ENCODE peak calls at places on chromosome 18, in ten cellular contexts. One of them, this sample, is unnamed.

GRCh38 chr18:76496200-76496890 is 1.3 kb upstream of the ZNF516 start:
- DNase-seq in NCI-H2227 treated with DMSO at 0.1 percent for 48 hours: peak; percentile 79
- DNase-seq in NCI-H1694 treated with DMSO at 0.1 percent for 48 hours: no peak
- DNase-seq in GM04503: no peak
- DNase-seq in mesendoderm: peak; percentile 79
- DNase-seq in hippocampal formation: no peak
- DNase-seq in omental fat pad: no peak
- DNase-seq in GM06990: peak; percentile 61
- DNase-seq in stimulated activated CD8-positive, alpha-beta memory T cell treated with anti-CD3 and anti-CD28 coated beads, Interleukin-7, amount 100 ng/mL, for 1 hour: no peak
- DNase-seq in activated gamma-delta T cell treated with anti-CD3 and anti-CD28 coated beads, Interleukin-2, amount 50 U/mL, for 16 hours: no peak
- DNase-seq in this sample: no peak

GRCh38 chr18:79806976-79807841 is 9.5 kb downstream of the KCNG2 start:
- DNase-seq in hippocampal formation: no peak
- DNase-seq in omental fat pad: no peak
- DNase-seq in mesendoderm: no peak
- DNase-seq in GM06990: no peak
- DNase-seq in stimulated activated CD8-positive, alpha-beta memory T cell treated with anti-CD3 and anti-CD28 coated beads, Interleukin-7, amount 100 ng/mL, for 1 hour: no peak
- DNase-seq in NCI-H2227 treated with DMSO at 0.1 percent for 48 hours: no peak
- DNase-seq in activated gamma-delta T cell treated with anti-CD3 and anti-CD28 coated beads, Interleukin-2, amount 50 U/mL, for 16 hours: no peak
- DNase-seq in NCI-H1694 treated with DMSO at 0.1 percent for 48 hours: no peak
- DNase-seq in GM04503: no peak
- DNase-seq in this sample: no peak

GRCh38 chr18:21997207-21998143 is 171.9 kb upstream of the GATA6 start:
- DNase-seq in activated gamma-delta T cell treated with anti-CD3 and anti-CD28 coated beads, Interleukin-2, amount 50 U/mL, for 16 hours: no peak
- DNase-seq in NCI-H2227 treated with DMSO at 0.1 percent for 48 hours: no peak
- DNase-seq in stimulated activated CD8-positive, alpha-beta memory T cell treated with anti-CD3 and anti-CD28 coated beads, Interleukin-7, amount 100 ng/mL, for 1 hour: no peak
- DNase-seq in GM04503: peak; percentile 2
- DNase-seq in GM06990: peak; percentile 26
- DNase-seq in omental fat pad: no peak
- DNase-seq in NCI-H1694 treated with DMSO at 0.1 percent for 48 hours: peak; percentile 44
- DNase-seq in mesendoderm: peak; percentile 79
- DNase-seq in hippocampal formation: no peak
- DNase-seq in this sample: peak; percentile 22

GRCh38 chr18:62522178-62522509 is 681 bp upstream of the ZCCHC2 start:
- DNase-seq in NCI-H1694 treated with DMSO at 0.1 percent for 48 hours: no peak
- DNase-seq in GM04503: no peak
- DNase-seq in omental fat pad: no peak
- DNase-seq in stimulated activated CD8-positive, alpha-beta memory T cell treated with anti-CD3 and anti-CD28 coated beads, Interleukin-7, amount 100 ng/mL, for 1 hour: no peak
- DNase-seq in hippocampal formation: no peak
- DNase-seq in mesendoderm: peak; percentile 13
- DNase-seq in GM06990: no peak
- DNase-seq in activated gamma-delta T cell treated with anti-CD3 and anti-CD28 coated beads, Interleukin-2, amount 50 U/mL, for 16 hours: no peak
- DNase-seq in NCI-H2227 treated with DMSO at 0.1 percent for 48 hours: no peak
- DNase-seq in this sample: peak; percentile 7

GRCh38 chr18:50119363-50119762 is 75.6 kb downstream of the MYO5B start:
- DNase-seq in GM06990: no peak
- DNase-seq in NCI-H2227 treated with DMSO at 0.1 percent for 48 hours: no peak
- DNase-seq in hippocampal formation: no peak
- DNase-seq in omental fat pad: no peak
- DNase-seq in stimulated activated CD8-positive, alpha-beta memory T cell treated with anti-CD3 and anti-CD28 coated beads, Interleukin-7, amount 100 ng/mL, for 1 hour: no peak
- DNase-seq in mesendoderm: no peak
- DNase-seq in GM04503: no peak
- DNase-seq in activated gamma-delta T cell treated with anti-CD3 and anti-CD28 coated beads, Interleukin-2, amount 50 U/mL, for 16 hours: no peak
- DNase-seq in NCI-H1694 treated with DMSO at 0.1 percent for 48 hours: no peak
- DNase-seq in this sample: no peak

GRCh38 chr18:11119962-11120361 is 29.4 kb downstream of the PIEZO2 start:
- DNase-seq in NCI-H2227 treated with DMSO at 0.1 percent for 48 hours: no peak
- DNase-seq in mesendoderm: no peak
- DNase-seq in hippocampal formation: no peak
- DNase-seq in activated gamma-delta T cell treated with anti-CD3 and anti-CD28 coated beads, Interleukin-2, amount 50 U/mL, for 16 hours: no peak
- DNase-seq in omental fat pad: no peak
- DNase-seq in GM06990: no peak
- DNase-seq in NCI-H1694 treated with DMSO at 0.1 percent for 48 hours: no peak
- DNase-seq in GM04503: peak; percentile 65
- DNase-seq in stimulated activated CD8-positive, alpha-beta memory T cell treated with anti-CD3 and anti-CD28 coated beads, Interleukin-7, amount 100 ng/mL, for 1 hour: no peak
- DNase-seq in this sample: no peak

GRCh38 chr18:37253424-37254255 is 312.0 kb downstream of the CELF4 start:
- DNase-seq in NCI-H1694 treated with DMSO at 0.1 percent for 48 hours: no peak
- DNase-seq in GM04503: no peak
- DNase-seq in NCI-H2227 treated with DMSO at 0.1 percent for 48 hours: no peak
- DNase-seq in omental fat pad: no peak
- DNase-seq in GM06990: no peak
- DNase-seq in mesendoderm: peak; percentile 70
- DNase-seq in hippocampal formation: no peak
- DNase-seq in stimulated activated CD8-positive, alpha-beta memory T cell treated with anti-CD3 and anti-CD28 coated beads, Interleukin-7, amount 100 ng/mL, for 1 hour: no peak
- DNase-seq in activated gamma-delta T cell treated with anti-CD3 and anti-CD28 coated beads, Interleukin-2, amount 50 U/mL, for 16 hours: no peak
- DNase-seq in this sample: no peak

GRCh38 chr18:5543854-5544389 is at the start of gene EPB41L3:
- DNase-seq in hippocampal formation: peak; percentile 39
- DNase-seq in omental fat pad: no peak
- DNase-seq in NCI-H2227 treated with DMSO at 0.1 percent for 48 hours: no peak
- DNase-seq in stimulated activated CD8-positive, alpha-beta memory T cell treated with anti-CD3 and anti-CD28 coated beads, Interleukin-7, amount 100 ng/mL, for 1 hour: no peak
- DNase-seq in mesendoderm: peak; percentile 69
- DNase-seq in GM06990: no peak
- DNase-seq in activated gamma-delta T cell treated with anti-CD3 and anti-CD28 coated beads, Interleukin-2, amount 50 U/mL, for 16 hours: no peak
- DNase-seq in GM04503: no peak
- DNase-seq in NCI-H1694 treated with DMSO at 0.1 percent for 48 hours: peak; percentile 11
- DNase-seq in this sample: no peak

GRCh38 chr18:26103579-26103978 is 13.2 kb upstream of the SS18 start:
- DNase-seq in stimulated activated CD8-positive, alpha-beta memory T cell treated with anti-CD3 and anti-CD28 coated beads, Interleukin-7, amount 100 ng/mL, for 1 hour: no peak
- DNase-seq in GM04503: no peak
- DNase-seq in activated gamma-delta T cell treated with anti-CD3 and anti-CD28 coated beads, Interleukin-2, amount 50 U/mL, for 16 hours: no peak
- DNase-seq in mesendoderm: peak; percentile 80
- DNase-seq in GM06990: no peak
- DNase-seq in NCI-H2227 treated with DMSO at 0.1 percent for 48 hours: no peak
- DNase-seq in omental fat pad: no peak
- DNase-seq in hippocampal formation: no peak
- DNase-seq in NCI-H1694 treated with DMSO at 0.1 percent for 48 hours: no peak
- DNase-seq in this sample: peak; percentile 6

GRCh38 chr18:61869631-61870030 is 23.2 kb downstream of the RNF152 start:
- DNase-seq in omental fat pad: no peak
- DNase-seq in NCI-H2227 treated with DMSO at 0.1 percent for 48 hours: no peak
- DNase-seq in mesendoderm: no peak
- DNase-seq in hippocampal formation: no peak
- DNase-seq in GM06990: no peak
- DNase-seq in activated gamma-delta T cell treated with anti-CD3 and anti-CD28 coated beads, Interleukin-2, amount 50 U/mL, for 16 hours: no peak
- DNase-seq in GM04503: no peak
- DNase-seq in stimulated activated CD8-positive, alpha-beta memory T cell treated with anti-CD3 and anti-CD28 coated beads, Interleukin-7, amount 100 ng/mL, for 1 hour: no peak
- DNase-seq in NCI-H1694 treated with DMSO at 0.1 percent for 48 hours: no peak
- DNase-seq in this sample: no peak

GRCh38 chr18:32019251-32019943 is 772 bp downstream of the RNF125 start:
- DNase-seq in GM04503: no peak
- DNase-seq in omental fat pad: peak; percentile 28
- DNase-seq in NCI-H2227 treated with DMSO at 0.1 percent for 48 hours: peak; percentile 31
- DNase-seq in activated gamma-delta T cell treated with anti-CD3 and anti-CD28 coated beads, Interleukin-2, amount 50 U/mL, for 16 hours: peak; percentile 34
- DNase-seq in hippocampal formation: peak; percentile 59
- DNase-seq in GM06990: peak; percentile 60
- DNase-seq in stimulated activated CD8-positive, alpha-beta memory T cell treated with anti-CD3 and anti-CD28 coated beads, Interleukin-7, amount 100 ng/mL, for 1 hour: peak; percentile 16
- DNase-seq in mesendoderm: peak; percentile 65
- DNase-seq in NCI-H1694 treated with DMSO at 0.1 percent for 48 hours: no peak
- DNase-seq in this sample: peak; percentile 15

GRCh38 chr18:48080546-48080945 is 150.1 kb upstream of the SMAD2 start:
- DNase-seq in NCI-H2227 treated with DMSO at 0.1 percent for 48 hours: no peak
- DNase-seq in stimulated activated CD8-positive, alpha-beta memory T cell treated with anti-CD3 and anti-CD28 coated beads, Interleukin-7, amount 100 ng/mL, for 1 hour: no peak
- DNase-seq in mesendoderm: no peak
- DNase-seq in activated gamma-delta T cell treated with anti-CD3 and anti-CD28 coated beads, Interleukin-2, amount 50 U/mL, for 16 hours: no peak
- DNase-seq in GM04503: no peak
- DNase-seq in GM06990: no peak
- DNase-seq in NCI-H1694 treated with DMSO at 0.1 percent for 48 hours: no peak
- DNase-seq in hippocampal formation: no peak
- DNase-seq in omental fat pad: no peak
- DNase-seq in this sample: no peak

GRCh38 chr18:43919565-43919964 is 642.3 kb upstream of the SYT4 start:
- DNase-seq in stimulated activated CD8-positive, alpha-beta memory T cell treated with anti-CD3 and anti-CD28 coated beads, Interleukin-7, amount 100 ng/mL, for 1 hour: no peak
- DNase-seq in activated gamma-delta T cell treated with anti-CD3 and anti-CD28 coated beads, Interleukin-2, amount 50 U/mL, for 16 hours: no peak
- DNase-seq in GM04503: no peak
- DNase-seq in GM06990: no peak
- DNase-seq in hippocampal formation: no peak
- DNase-seq in NCI-H1694 treated with DMSO at 0.1 percent for 48 hours: no peak
- DNase-seq in mesendoderm: no peak
- DNase-seq in NCI-H2227 treated with DMSO at 0.1 percent for 48 hours: no peak
- DNase-seq in omental fat pad: no peak
- DNase-seq in this sample: no peak

GRCh38 chr18:13608791-13609552 is 117.4 kb downstream of the FAM210A start:
- DNase-seq in GM06990: no peak
- DNase-seq in activated gamma-delta T cell treated with anti-CD3 and anti-CD28 coated beads, Interleukin-2, amount 50 U/mL, for 16 hours: no peak
- DNase-seq in omental fat pad: no peak
- DNase-seq in NCI-H2227 treated with DMSO at 0.1 percent for 48 hours: no peak
- DNase-seq in NCI-H1694 treated with DMSO at 0.1 percent for 48 hours: no peak
- DNase-seq in hippocampal formation: no peak
- DNase-seq in stimulated activated CD8-positive, alpha-beta memory T cell treated with anti-CD3 and anti-CD28 coated beads, Interleukin-7, amount 100 ng/mL, for 1 hour: no peak
- DNase-seq in GM04503: no peak
- DNase-seq in mesendoderm: no peak
- DNase-seq in this sample: no peak

GRCh38 chr18:58687871-58688308 is 16.6 kb downstream of the MALT1 start:
- DNase-seq in NCI-H2227 treated with DMSO at 0.1 percent for 48 hours: no peak
- DNase-seq in GM06990: no peak
- DNase-seq in hippocampal formation: no peak
- DNase-seq in NCI-H1694 treated with DMSO at 0.1 percent for 48 hours: no peak
- DNase-seq in mesendoderm: no peak
- DNase-seq in omental fat pad: no peak
- DNase-seq in stimulated activated CD8-positive, alpha-beta memory T cell treated with anti-CD3 and anti-CD28 coated beads, Interleukin-7, amount 100 ng/mL, for 1 hour: no peak
- DNase-seq in GM04503: no peak
- DNase-seq in activated gamma-delta T cell treated with anti-CD3 and anti-CD28 coated beads, Interleukin-2, amount 50 U/mL, for 16 hours: peak; percentile 25
- DNase-seq in this sample: no peak

GRCh38 chr18:63267990-63268721 is 51.4 kb downstream of the BCL2 start:
- DNase-seq in mesendoderm: no peak
- DNase-seq in hippocampal formation: no peak
- DNase-seq in activated gamma-delta T cell treated with anti-CD3 and anti-CD28 coated beads, Interleukin-2, amount 50 U/mL, for 16 hours: no peak
- DNase-seq in GM04503: no peak
- DNase-seq in GM06990: no peak
- DNase-seq in NCI-H2227 treated with DMSO at 0.1 percent for 48 hours: no peak
- DNase-seq in NCI-H1694 treated with DMSO at 0.1 percent for 48 hours: no peak
- DNase-seq in stimulated activated CD8-positive, alpha-beta memory T cell treated with anti-CD3 and anti-CD28 coated beads, Interleukin-7, amount 100 ng/mL, for 1 hour: no peak
- DNase-seq in omental fat pad: no peak
- DNase-seq in this sample: no peak

GRCh38 chr18:11860594-11861450 is 9.6 kb downstream of the CHMP1B start:
- DNase-seq in GM04503: no peak
- DNase-seq in stimulated activated CD8-positive, alpha-beta memory T cell treated with anti-CD3 and anti-CD28 coated beads, Interleukin-7, amount 100 ng/mL, for 1 hour: no peak
- DNase-seq in hippocampal formation: no peak
- DNase-seq in omental fat pad: no peak
- DNase-seq in NCI-H1694 treated with DMSO at 0.1 percent for 48 hours: no peak
- DNase-seq in activated gamma-delta T cell treated with anti-CD3 and anti-CD28 coated beads, Interleukin-2, amount 50 U/mL, for 16 hours: no peak
- DNase-seq in mesendoderm: no peak
- DNase-seq in GM06990: no peak
- DNase-seq in NCI-H2227 treated with DMSO at 0.1 percent for 48 hours: no peak
- DNase-seq in this sample: no peak

GRCh38 chr18:31610841-31611240 is 19.2 kb downstream of the TTR start:
- DNase-seq in stimulated activated CD8-positive, alpha-beta memory T cell treated with anti-CD3 and anti-CD28 coated beads, Interleukin-7, amount 100 ng/mL, for 1 hour: no peak
- DNase-seq in omental fat pad: no peak
- DNase-seq in mesendoderm: peak; percentile 93
- DNase-seq in NCI-H2227 treated with DMSO at 0.1 percent for 48 hours: peak; percentile 76
- DNase-seq in GM06990: no peak
- DNase-seq in NCI-H1694 treated with DMSO at 0.1 percent for 48 hours: no peak
- DNase-seq in GM04503: no peak
- DNase-seq in activated gamma-delta T cell treated with anti-CD3 and anti-CD28 coated beads, Interleukin-2, amount 50 U/mL, for 16 hours: no peak
- DNase-seq in hippocampal formation: no peak
- DNase-seq in this sample: no peak

GRCh38 chr18:41144444-41144843 is 810.6 kb upstream of the PIK3C3 start:
- DNase-seq in stimulated activated CD8-positive, alpha-beta memory T cell treated with anti-CD3 and anti-CD28 coated beads, Interleukin-7, amount 100 ng/mL, for 1 hour: no peak
- DNase-seq in GM06990: no peak
- DNase-seq in mesendoderm: no peak
- DNase-seq in activated gamma-delta T cell treated with anti-CD3 and anti-CD28 coated beads, Interleukin-2, amount 50 U/mL, for 16 hours: no peak
- DNase-seq in NCI-H2227 treated with DMSO at 0.1 percent for 48 hours: no peak
- DNase-seq in NCI-H1694 treated with DMSO at 0.1 percent for 48 hours: no peak
- DNase-seq in hippocampal formation: no peak
- DNase-seq in GM04503: peak; percentile 49
- DNase-seq in omental fat pad: no peak
- DNase-seq in this sample: no peak

GRCh38 chr18:48488388-48488850 is 50.4 kb upstream of the CTIF start:
- DNase-seq in GM04503: peak; percentile 78
- DNase-seq in stimulated activated CD8-positive, alpha-beta memory T cell treated with anti-CD3 and anti-CD28 coated beads, Interleukin-7, amount 100 ng/mL, for 1 hour: no peak
- DNase-seq in omental fat pad: peak; percentile 45
- DNase-seq in hippocampal formation: no peak
- DNase-seq in GM06990: no peak
- DNase-seq in NCI-H1694 treated with DMSO at 0.1 percent for 48 hours: no peak
- DNase-seq in NCI-H2227 treated with DMSO at 0.1 percent for 48 hours: no peak
- DNase-seq in mesendoderm: peak; percentile 98
- DNase-seq in activated gamma-delta T cell treated with anti-CD3 and anti-CD28 coated beads, Interleukin-2, amount 50 U/mL, for 16 hours: no peak
- DNase-seq in this sample: peak; percentile 81

GRCh38 chr18:8783335-8783993 is 78.1 kb downstream of the MTCL1 start:
- DNase-seq in stimulated activated CD8-positive, alpha-beta memory T cell treated with anti-CD3 and anti-CD28 coated beads, Interleukin-7, amount 100 ng/mL, for 1 hour: no peak
- DNase-seq in GM04503: no peak
- DNase-seq in activated gamma-delta T cell treated with anti-CD3 and anti-CD28 coated beads, Interleukin-2, amount 50 U/mL, for 16 hours: no peak
- DNase-seq in NCI-H2227 treated with DMSO at 0.1 percent for 48 hours: no peak
- DNase-seq in omental fat pad: no peak
- DNase-seq in hippocampal formation: no peak
- DNase-seq in mesendoderm: no peak
- DNase-seq in NCI-H1694 treated with DMSO at 0.1 percent for 48 hours: peak; percentile 71
- DNase-seq in GM06990: no peak
- DNase-seq in this sample: no peak

GRCh38 chr18:63994783-63995399 is 25.0 kb downstream of the SERPINB8 start:
- DNase-seq in hippocampal formation: peak; percentile 25
- DNase-seq in activated gamma-delta T cell treated with anti-CD3 and anti-CD28 coated beads, Interleukin-2, amount 50 U/mL, for 16 hours: no peak
- DNase-seq in omental fat pad: peak; percentile 47
- DNase-seq in NCI-H2227 treated with DMSO at 0.1 percent for 48 hours: peak; percentile 37
- DNase-seq in mesendoderm: peak; percentile 87
- DNase-seq in GM06990: no peak
- DNase-seq in GM04503: no peak
- DNase-seq in NCI-H1694 treated with DMSO at 0.1 percent for 48 hours: no peak
- DNase-seq in stimulated activated CD8-positive, alpha-beta memory T cell treated with anti-CD3 and anti-CD28 coated beads, Interleukin-7, amount 100 ng/mL, for 1 hour: no peak
- DNase-seq in this sample: peak; percentile 66

GRCh38 chr18:71362140-71362539 is 1073.3 kb downstream of the SOCS6 start:
- DNase-seq in GM06990: no peak
- DNase-seq in activated gamma-delta T cell treated with anti-CD3 and anti-CD28 coated beads, Interleukin-2, amount 50 U/mL, for 16 hours: no peak
- DNase-seq in GM04503: no peak
- DNase-seq in stimulated activated CD8-positive, alpha-beta memory T cell treated with anti-CD3 and anti-CD28 coated beads, Interleukin-7, amount 100 ng/mL, for 1 hour: no peak
- DNase-seq in mesendoderm: no peak
- DNase-seq in NCI-H1694 treated with DMSO at 0.1 percent for 48 hours: no peak
- DNase-seq in NCI-H2227 treated with DMSO at 0.1 percent for 48 hours: no peak
- DNase-seq in omental fat pad: no peak
- DNase-seq in hippocampal formation: no peak
- DNase-seq in this sample: no peak

This sample was measured in SJCRH30.